ENCODE peak calls at places on chromosomes 6 and 20, in nine cellular contexts. S is posterior cingulate gyrus; F is GM04503; M is dorsolateral prefrontal cortex; B is activated naive CD4-positive, alpha-beta T cell treated with anti-CD3 and anti-CD28 coated beads, Interleukin-2, amount 50 U/mL, for 72 hours; W is left cardiac atrium; A is AG10803; C is cardiac muscle cell; H is T-helper 2 cell. I is an unnamed sample.
A peak's percentile ranks its signal among the peaks of the same experiment; 100 is the strongest.

GRCh38 chr6:146902846-146903245 is 301.4 kb upstream of the STXBP5 start:
- DNase-seq in S (no peak), F (no peak), M (no peak), B (no peak), W (no peak), A (peak; percentile 45), C (no peak), H (no peak), I (no peak)

GRCh38 chr6:85372188-85372914 is 77.5 kb upstream of the NT5E start:
- DNase-seq in S (no peak), F (no peak), M (no peak), B (no peak), W (no peak), A (no peak), C (no peak), H (no peak), I (no peak)

GRCh38 chr20:17646209-17646717 is 35.8 kb downstream of the RRBP1 start:
- DNase-seq in S (no peak), F (no peak), M (peak; percentile 27), B (no peak), W (peak; percentile 44), A (no peak), C (no peak), H (no peak), I (no peak)

GRCh38 chr6:42142118-42142835 is at the start of gene C6orf132:
- DNase-seq in S (no peak), F (no peak), M (no peak), B (no peak), W (peak; percentile 42), A (peak; percentile 44), C (peak; percentile 70), H (no peak), I (peak; percentile 51)

GRCh38 chr6:2706482-2706881 is 44.2 kb downstream of the MYLK4 start:
- DNase-seq in S (no peak), F (no peak), M (no peak), B (no peak), W (no peak), A (no peak), C (peak; percentile 35), H (no peak), I (no peak)

GRCh38 chr6:117494694-117495318 is 12.3 kb downstream of the DCBLD1 start:
- DNase-seq in S (no peak), F (no peak), M (no peak), B (no peak), W (no peak), A (no peak), C (no peak), H (no peak), I (no peak)

GRCh38 chr6:80523531-80523970 is 417.1 kb downstream of the BCKDHB start:
- DNase-seq in S (no peak), F (no peak), M (no peak), B (no peak), W (peak; percentile 21), A (no peak), C (peak; percentile 36), H (no peak), I (peak; percentile 84)

GRCh38 chr20:60206259-60206658 is 248.0 kb downstream of the CDH26 start:
- DNase-seq in S (no peak), F (no peak), M (no peak), B (no peak), W (no peak), A (peak; percentile 52), C (peak; percentile 27), H (no peak), I (no peak)

GRCh38 chr20:24577271-24577909 is 108.0 kb downstream of the SYNDIG1 start:
- DNase-seq in S (no peak), F (no peak), M (no peak), B (no peak), W (no peak), A (no peak), C (peak; percentile 27), H (no peak), I (no peak)

GRCh38 chr6:1614448-1614766 is 4.7 kb downstream of the FOXC1 start:
- DNase-seq in S (no peak), F (no peak), M (no peak), B (no peak), W (no peak), A (no peak), C (no peak), H (no peak), I (no peak)

GRCh38 chr6:14258695-14259655 is 141.4 kb downstream of the CD83 start:
- DNase-seq in S (no peak), F (no peak), M (no peak), B (no peak), W (no peak), A (no peak), C (no peak), H (no peak), I (no peak)

GRCh38 chr20:13613917-13614316 is 24.8 kb downstream of the TASP1 start:
- DNase-seq in S (no peak), F (no peak), M (no peak), B (no peak), W (no peak), A (peak; percentile 53), C (no peak), H (no peak), I (no peak)

GRCh38 chr6:163494279-163494727 is 79.8 kb downstream of the QKI start:
- DNase-seq in S (no peak), F (peak; percentile 13), M (no peak), B (no peak), W (no peak), A (peak; percentile 24), C (no peak), H (no peak), I (no peak)

GRCh38 chr20:1122388-1123315 is 4.2 kb downstream of the PSMF1 start:
- DNase-seq in S (no peak), F (peak; percentile 37), M (no peak), B (no peak), W (peak; percentile 56), A (peak; percentile 66), C (no peak), H (no peak), I (peak; percentile 88)

GRCh38 chr6:19319005-19319404 is 518.2 kb upstream of the ID4 start:
- DNase-seq in S (no peak), F (no peak), M (no peak), B (no peak), W (no peak), A (no peak), C (no peak), H (no peak), I (no peak)

GRCh38 chr6:12504325-12504966 is 212.1 kb upstream of the PHACTR1 start:
- DNase-seq in S (no peak), F (no peak), M (no peak), B (no peak), W (no peak), A (no peak), C (no peak), H (no peak), I (no peak)